ENCODE peak calls at places on chromosomes 6 and 20, in four cellular contexts. V, G, J and C are unnamed samples.

GRCh38 chr6:36595168-36595818 is 1.1 kb downstream of the SRSF3 start:
- DNase-seq in G (peak), V (peak), J (no peak), C (no peak)

GRCh38 chr6:160239929-160240690 is 18.5 kb downstream of the SLC22A2 start:
- DNase-seq in G (no peak), V (no peak), J (no peak), C (no peak)

GRCh38 chr20:59125909-59126308 is 37.7 kb upstream of the ZNF831 start:
- DNase-seq in J (no peak), V (no peak), G (no peak), C (no peak)

GRCh38 chr20:44728835-44729342 is 13.7 kb downstream of the CCN5 start:
- DNase-seq in J (peak), V (peak), G (peak), C (no peak)

GRCh38 chr6:156774872-156775405 is 2.2 kb upstream of the ARID1B start:
- DNase-seq in J (no peak), V (no peak), G (no peak), C (no peak)

GRCh38 chr6:26032387-26033131 is 54.7 kb upstream of the HFE start:
- DNase-seq in G (no peak), J (no peak), V (peak), C (no peak)

GRCh38 chr6:40844241-40844640 is 194.8 kb downstream of the UNC5CL start:
- DNase-seq in G (no peak), V (no peak), J (no peak), C (no peak)

GRCh38 chr6:148557796-148558457 is 188.9 kb upstream of the UST start:
- DNase-seq in J (no peak), V (peak), G (no peak), C (no peak)

GRCh38 chr6:128259036-128259734 is 261.2 kb downstream of the PTPRK start:
- DNase-seq in J (no peak), V (no peak), G (no peak), C (no peak)

GRCh38 chr20:37670426-37670825 is 23.4 kb upstream of the CTNNBL1 start:
- DNase-seq in V (no peak), G (no peak), J (no peak), C (no peak)

GRCh38 chr6:105487040-105487787 is 84.3 kb upstream of the PREP start:
- DNase-seq in G (no peak), J (no peak), V (no peak), C (no peak)

GRCh38 chr6:89895273-89895874 is 1.1 kb downstream of the GJA10 start:
- DNase-seq in V (peak), G (no peak), J (no peak), C (no peak)

GRCh38 chr6:34795836-34796425 is 4.0 kb downstream of the BLTP3A start:
- DNase-seq in G (no peak), J (no peak), V (peak), C (no peak)

DNA sequence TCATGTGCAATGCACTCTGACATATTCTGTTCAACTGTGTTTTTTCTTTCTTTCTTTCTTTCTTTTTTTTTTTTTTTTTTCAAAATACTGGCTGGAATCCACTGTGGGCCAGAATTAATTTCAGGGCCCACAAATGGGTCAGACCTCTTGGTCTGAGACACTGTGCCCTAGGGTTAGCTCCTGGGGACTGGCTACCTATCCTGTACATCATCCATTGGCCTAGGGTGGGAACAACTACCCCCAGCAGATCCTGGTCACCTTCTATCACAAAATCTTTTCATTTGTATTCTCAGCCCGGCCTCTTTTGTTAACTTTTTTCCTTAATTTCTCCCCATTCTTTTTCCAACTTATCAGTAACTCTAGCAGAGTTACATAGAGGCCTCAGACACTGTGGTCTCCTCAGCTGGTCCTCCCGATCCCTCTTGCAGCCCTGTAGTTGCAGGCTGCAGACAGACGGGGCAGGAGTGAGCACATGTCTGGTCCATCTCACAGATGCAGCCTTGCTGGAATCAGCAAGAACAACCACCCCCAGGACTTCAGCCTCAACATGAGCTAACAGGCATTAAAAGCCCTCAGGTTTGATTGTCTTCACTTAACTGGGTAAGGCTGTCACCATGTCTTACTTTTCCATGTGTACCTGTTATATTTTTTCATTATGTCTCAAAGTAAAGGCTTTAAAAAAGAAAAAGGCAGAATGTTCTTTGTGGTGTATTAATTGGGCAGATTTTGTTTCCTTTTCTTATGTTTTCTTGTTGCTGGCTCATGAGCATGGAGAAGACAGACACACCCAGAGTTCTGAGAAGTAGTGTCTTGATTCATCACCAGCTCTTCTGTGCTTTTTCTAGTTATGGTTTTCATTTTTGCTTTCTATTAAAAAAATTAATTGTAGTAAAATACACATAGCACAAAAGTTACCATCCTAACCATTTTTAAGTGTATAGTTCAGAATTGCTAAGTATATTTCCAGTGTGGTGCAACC is 41.2 kb downstream of the TXLNB start:
- DNase-seq in V (peak), G (peak), J (peak), C (peak)
- TF ChIP-seq CTCF in V (peak), G (peak), J (peak), C (no peak)

DNA sequence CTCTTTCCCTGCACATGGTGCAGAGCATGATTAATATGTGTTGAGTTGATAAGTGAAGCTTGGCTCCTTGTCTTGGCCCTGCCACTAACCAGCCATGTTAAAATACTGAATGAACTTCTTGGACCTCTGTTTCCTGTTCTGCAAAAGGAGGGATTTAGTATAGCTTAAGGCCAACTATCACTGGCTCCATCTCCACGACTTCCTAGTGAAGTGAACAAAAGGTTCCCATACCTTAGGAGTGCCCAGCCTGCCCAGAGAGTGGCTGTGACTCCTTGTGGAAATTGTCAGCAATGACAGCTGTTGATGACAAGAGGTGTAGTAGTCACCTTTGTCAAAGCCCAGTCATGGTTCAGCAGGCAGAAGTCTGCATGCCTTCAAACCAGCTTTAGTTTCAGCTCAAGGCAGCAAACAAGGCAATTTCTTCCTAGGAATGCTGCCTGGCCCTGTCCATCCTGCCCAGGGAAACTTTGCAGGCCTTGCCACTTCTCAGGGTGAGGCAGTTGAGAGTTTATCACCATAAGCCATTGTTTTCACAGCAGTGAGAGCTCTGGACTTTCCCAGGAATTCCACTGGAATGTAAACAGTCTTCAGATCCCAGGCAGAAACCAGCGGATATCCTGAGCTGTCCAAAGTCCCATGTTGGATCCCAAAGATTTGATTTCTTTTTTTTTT is 169.7 kb upstream of the TNFAIP3 start:
- DNase-seq in G (no peak), V (peak), J (no peak), C (no peak)
- TF ChIP-seq CTCF in G (no peak), V (no peak), J (no peak), C (no peak)

DNA sequence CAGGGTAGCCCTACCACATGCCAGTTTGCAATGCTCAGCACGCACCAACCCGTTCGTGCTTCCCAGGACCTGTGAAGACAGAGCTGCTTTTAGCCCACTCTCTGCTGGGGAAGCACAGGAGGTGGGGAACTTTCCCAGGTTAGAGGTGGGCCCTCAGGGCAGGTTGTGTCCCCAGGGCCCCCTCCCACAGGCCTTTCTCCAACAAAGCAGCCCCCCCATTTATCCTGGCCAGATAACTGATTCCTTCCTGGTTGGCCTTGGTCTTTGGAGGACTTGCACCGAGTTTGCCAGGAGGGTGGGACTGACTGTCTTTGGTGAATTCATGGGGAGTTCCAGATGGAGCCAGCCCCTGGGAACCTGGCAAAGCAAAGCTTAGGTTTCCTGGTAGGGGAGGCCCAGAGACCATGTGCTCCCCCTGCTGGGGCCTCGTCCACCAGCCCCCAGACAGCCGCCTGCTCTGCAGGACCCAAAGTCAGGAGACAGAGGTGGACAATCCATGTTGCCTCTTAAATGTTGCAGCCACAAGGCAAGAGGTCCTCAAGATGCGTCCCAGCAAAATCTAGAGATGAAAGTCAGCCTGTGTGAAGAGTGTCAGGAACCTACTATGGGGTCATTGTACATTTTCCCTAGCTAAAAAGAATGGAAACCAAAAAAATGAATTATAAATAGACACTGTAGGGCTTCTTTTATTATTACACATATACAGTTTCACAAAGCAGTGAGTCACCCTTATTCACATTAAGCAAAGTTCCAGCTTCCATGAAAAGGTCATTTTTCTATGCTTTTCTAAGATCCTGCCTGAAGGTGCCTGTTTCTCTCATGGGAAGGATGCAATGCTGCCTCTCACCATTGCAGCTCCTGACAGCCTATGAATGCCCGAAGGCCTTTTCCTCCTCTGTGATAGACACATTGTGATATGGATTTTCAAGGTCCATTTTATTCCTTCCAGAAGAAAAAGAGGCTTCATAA is 497.8 kb downstream of the PREX1 start:
- DNase-seq in V (peak), G (no peak), J (no peak), C (no peak)
- TF ChIP-seq CTCF in V (peak), G (no peak), J (peak), C (no peak)

GRCh38 chr6:52904562-52905279 is 4.8 kb downstream of the GSTA3 start:
- DNase-seq in J (no peak), V (peak), G (no peak), C (no peak)
- TF ChIP-seq CTCF in J (no peak), V (peak), G (no peak), C (no peak)

DNA sequence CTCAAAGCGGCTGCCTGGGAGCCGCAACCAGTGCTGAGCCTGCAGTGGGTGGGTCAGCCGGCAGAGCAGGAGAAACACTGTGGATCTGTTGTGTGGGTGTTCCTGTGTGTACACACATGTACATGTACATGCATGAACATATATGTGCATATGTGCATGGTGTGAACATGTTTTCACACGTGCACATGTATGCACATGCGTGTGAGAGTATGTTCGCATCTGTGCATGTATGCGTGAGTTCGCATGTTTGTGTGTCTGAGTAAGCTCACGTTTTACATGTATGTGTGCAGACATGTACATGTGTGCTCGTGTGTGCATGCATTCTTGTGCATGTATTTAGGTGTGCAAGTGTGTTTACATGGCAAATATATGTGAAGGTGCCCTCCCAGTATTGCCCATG is 302.6 kb downstream of the CDH4 start:
- DNase-seq in V (no peak), J (no peak), G (no peak), C (no peak)
- TF ChIP-seq CTCF in V (no peak), J (no peak), G (no peak), C (no peak)